ENCODE peak calls at places on chromosomes 7 and 10, in ten cellular contexts. One of them, this sample, is unnamed.

GRCh38 chr10:3452234-3452633 is 279.7 kb upstream of the PITRM1 start:
- DNase-seq in epithelial cell of esophagus: peak; percentile 32
- DNase-seq in ureter: no peak
- DNase-seq in Caco-2: no peak
- DNase-seq in AG04450: peak; percentile 94
- DNase-seq in left cardiac atrium: no peak
- DNase-seq in cardiac fibroblast: peak; percentile 94
- DNase-seq in NCI-H1105: no peak
- DNase-seq in heart left ventricle: no peak
- DNase-seq in stimulated activated CD4-positive, alpha-beta T cell treated with anti-CD3 and anti-CD28 coated beads, Interleukin-15, amount 100 ng/mL, for 1 hour: no peak
- DNase-seq in this sample: peak; percentile 46

GRCh38 chr10:129727071-129727470 is 237.0 kb downstream of the EBF3 start:
- DNase-seq in left cardiac atrium: no peak
- DNase-seq in cardiac fibroblast: no peak
- DNase-seq in ureter: no peak
- DNase-seq in Caco-2: no peak
- DNase-seq in NCI-H1105: no peak
- DNase-seq in epithelial cell of esophagus: no peak
- DNase-seq in heart left ventricle: no peak
- DNase-seq in AG04450: no peak
- DNase-seq in stimulated activated CD4-positive, alpha-beta T cell treated with anti-CD3 and anti-CD28 coated beads, Interleukin-15, amount 100 ng/mL, for 1 hour: no peak
- DNase-seq in this sample: no peak

GRCh38 chr10:115761166-115761565 is 511.8 kb downstream of the GFRA1 start:
- DNase-seq in Caco-2: no peak
- DNase-seq in ureter: no peak
- DNase-seq in AG04450: no peak
- DNase-seq in stimulated activated CD4-positive, alpha-beta T cell treated with anti-CD3 and anti-CD28 coated beads, Interleukin-15, amount 100 ng/mL, for 1 hour: no peak
- DNase-seq in left cardiac atrium: no peak
- DNase-seq in heart left ventricle: no peak
- DNase-seq in NCI-H1105: no peak
- DNase-seq in cardiac fibroblast: no peak
- DNase-seq in epithelial cell of esophagus: no peak
- DNase-seq in this sample: no peak

GRCh38 chr10:74282151-74282852 is 131.3 kb downstream of the ADK start:
- DNase-seq in Caco-2: no peak
- DNase-seq in NCI-H1105: no peak
- DNase-seq in stimulated activated CD4-positive, alpha-beta T cell treated with anti-CD3 and anti-CD28 coated beads, Interleukin-15, amount 100 ng/mL, for 1 hour: no peak
- DNase-seq in ureter: no peak
- DNase-seq in heart left ventricle: no peak
- DNase-seq in epithelial cell of esophagus: peak; percentile 48
- DNase-seq in left cardiac atrium: no peak
- DNase-seq in cardiac fibroblast: peak; percentile 75
- DNase-seq in AG04450: no peak
- DNase-seq in this sample: no peak

GRCh38 chr7:27922907-27923306 is 182.9 kb downstream of the TAX1BP1 start:
- DNase-seq in stimulated activated CD4-positive, alpha-beta T cell treated with anti-CD3 and anti-CD28 coated beads, Interleukin-15, amount 100 ng/mL, for 1 hour: no peak
- DNase-seq in epithelial cell of esophagus: no peak
- DNase-seq in NCI-H1105: no peak
- DNase-seq in cardiac fibroblast: no peak
- DNase-seq in Caco-2: no peak
- DNase-seq in heart left ventricle: peak; percentile 31
- DNase-seq in left cardiac atrium: no peak
- DNase-seq in ureter: no peak
- DNase-seq in AG04450: no peak
- DNase-seq in this sample: no peak

GRCh38 chr7:70812511-70812910 is 319.4 kb upstream of the GALNT17 start:
- DNase-seq in cardiac fibroblast: no peak
- DNase-seq in stimulated activated CD4-positive, alpha-beta T cell treated with anti-CD3 and anti-CD28 coated beads, Interleukin-15, amount 100 ng/mL, for 1 hour: no peak
- DNase-seq in NCI-H1105: no peak
- DNase-seq in AG04450: no peak
- DNase-seq in Caco-2: no peak
- DNase-seq in ureter: no peak
- DNase-seq in left cardiac atrium: no peak
- DNase-seq in epithelial cell of esophagus: no peak
- DNase-seq in heart left ventricle: no peak
- DNase-seq in this sample: no peak

GRCh38 chr10:93300518-93300917 is 181.6 kb downstream of the MYOF start:
- DNase-seq in ureter: no peak
- DNase-seq in AG04450: no peak
- DNase-seq in stimulated activated CD4-positive, alpha-beta T cell treated with anti-CD3 and anti-CD28 coated beads, Interleukin-15, amount 100 ng/mL, for 1 hour: no peak
- DNase-seq in left cardiac atrium: no peak
- DNase-seq in NCI-H1105: no peak
- DNase-seq in cardiac fibroblast: no peak
- DNase-seq in epithelial cell of esophagus: no peak
- DNase-seq in Caco-2: no peak
- DNase-seq in heart left ventricle: no peak
- DNase-seq in this sample: no peak

GRCh38 chr7:70113543-70113942 is 515.3 kb downstream of the AUTS2 start:
- DNase-seq in AG04450: no peak
- DNase-seq in epithelial cell of esophagus: no peak
- DNase-seq in cardiac fibroblast: no peak
- DNase-seq in Caco-2: no peak
- DNase-seq in heart left ventricle: no peak
- DNase-seq in stimulated activated CD4-positive, alpha-beta T cell treated with anti-CD3 and anti-CD28 coated beads, Interleukin-15, amount 100 ng/mL, for 1 hour: no peak
- DNase-seq in NCI-H1105: no peak
- DNase-seq in left cardiac atrium: no peak
- DNase-seq in ureter: no peak
- DNase-seq in this sample: no peak